ENCODE peak calls at places on chromosomes 2 and 18, in five cellular contexts. X is PC-3, R is HCT116, E is neural progenitor cell, D is GM23248. Z is an unnamed sample.

GRCh38 chr2:159459279-159459678 is 157.1 kb downstream of the BAZ2B start:
- DNase-seq in X (no peak), R (no peak), E (no peak), D (peak), Z (no peak)

GRCh38 chr2:173955004-173955403 is 10.2 kb downstream of the SP3 start:
- DNase-seq in X (no peak), R (no peak), E (no peak), D (no peak), Z (no peak)

GRCh38 chr2:158692372-158693103 is 102.6 kb upstream of the DAPL1 start:
- DNase-seq in X (no peak), R (no peak), E (no peak), D (no peak), Z (no peak)

GRCh38 chr2:88669371-88670214 is 21.9 kb upstream of the RPIA start:
- DNase-seq in X (peak), R (peak), E (peak), D (peak), Z (peak)

GRCh38 chr18:35345460-35345921 is 1.3 kb upstream of the ZNF24 start:
- DNase-seq in X (peak), R (no peak), E (peak), D (no peak), Z (peak)

GRCh38 chr18:9739516-9739915 is 31.4 kb downstream of the RAB31 start:
- DNase-seq in X (no peak), R (no peak), E (no peak), D (peak), Z (no peak)

GRCh38 chr2:158970522-158970855 is 2.0 kb downstream of the TANC1 start:
- DNase-seq in X (peak), R (no peak), E (no peak), D (no peak), Z (no peak)

GRCh38 chr18:46213295-46213694 is 109.1 kb downstream of the HAUS1 start:
- DNase-seq in X (peak), R (peak), E (no peak), D (peak), Z (no peak)

GRCh38 chr2:14543284-14543683 is 89.2 kb upstream of the LRATD1 start:
- DNase-seq in X (no peak), R (no peak), E (no peak), D (no peak), Z (no peak)

GRCh38 chr2:216298719-216299118 is 73.6 kb downstream of the MARCHF4 start:
- DNase-seq in X (peak), R (no peak), E (no peak), D (peak), Z (no peak)

GRCh38 chr2:119683717-119684443 is 4.9 kb downstream of the TMEM177 start:
- DNase-seq in X (no peak), R (no peak), E (no peak), D (no peak), Z (no peak)

GRCh38 chr2:186503827-186504606 is 18.0 kb downstream of the ZC3H15 start:
- DNase-seq in X (peak), R (no peak), E (peak), D (peak), Z (peak)

GRCh38 chr18:6557052-6557451 is 142.3 kb upstream of the L3MBTL4 start:
- DNase-seq in X (no peak), R (no peak), E (peak), D (no peak), Z (peak)

GRCh38 chr2:235562065-235562747 is 68.4 kb downstream of the AGAP1 start:
- DNase-seq in X (no peak), R (no peak), E (peak), D (no peak), Z (no peak)

DNA sequence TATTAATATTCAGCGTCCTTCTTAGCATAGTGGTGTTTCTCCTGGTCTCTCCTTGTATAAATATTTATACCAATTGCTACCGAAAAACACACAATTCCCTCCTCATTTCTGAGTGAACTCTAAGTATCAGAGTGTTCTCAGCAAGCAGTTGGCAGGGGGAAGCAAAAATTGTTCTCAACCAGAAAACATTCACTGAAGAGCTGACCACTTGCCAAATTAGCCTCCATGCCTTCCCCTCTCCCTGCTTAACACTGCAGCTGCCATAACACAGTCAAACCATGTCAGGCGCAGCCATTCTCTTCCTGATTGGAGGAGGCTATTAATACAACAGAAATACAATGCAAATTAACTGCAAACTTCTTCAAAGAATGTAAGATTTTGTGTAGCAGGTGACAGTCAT is 105.0 kb downstream of the COL6A3 start:
- DNase-seq in X (no peak), R (no peak), E (no peak), D (peak), Z (no peak)
- TF ChIP-seq EZH2phosphoT487 in X (no peak), R (no peak), E (no peak), D (no peak), Z (no peak)

GRCh38 chr2:66574701-66575624 is 140.0 kb downstream of the MEIS1 start:
- DNase-seq in X (peak), R (no peak), E (peak), D (peak), Z (peak)
- H3K4me2 ChIP-seq in X (peak), R (no peak), E (peak), D (peak), Z (peak)

DNA sequence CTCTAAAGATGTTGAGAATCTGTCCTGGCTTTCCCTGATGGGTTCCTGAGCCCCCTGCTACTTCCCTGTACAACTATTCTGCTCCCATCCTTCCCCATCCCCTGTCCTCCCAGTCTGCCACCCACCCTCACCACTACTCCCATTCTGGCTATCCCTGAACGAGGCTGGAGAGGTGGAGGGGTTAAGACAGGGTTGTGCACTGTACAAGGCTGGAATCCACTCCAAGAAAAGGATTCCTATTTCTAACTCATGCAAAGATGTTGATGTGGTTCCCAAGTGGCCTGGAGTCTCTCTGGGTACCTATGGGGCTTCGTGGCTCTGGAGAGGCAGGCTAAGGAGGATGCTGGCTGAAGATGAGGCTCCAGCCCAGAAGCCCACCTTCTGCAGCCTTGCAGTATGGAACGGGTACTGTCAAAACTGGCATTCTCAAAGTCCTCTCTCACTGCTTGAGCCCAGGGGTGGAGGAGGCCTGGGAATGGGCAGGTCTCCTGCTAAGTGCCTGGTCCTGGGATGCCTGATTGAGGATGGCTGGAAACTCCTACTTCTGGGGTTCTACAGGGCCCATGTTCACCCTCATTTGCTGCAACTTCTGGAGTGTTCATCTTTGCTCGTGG is 1.3 kb upstream of the FEV start:
- DNase-seq in X (no peak), R (no peak), E (no peak), D (no peak), Z (no peak)
- TF ChIP-seq EZH2 in X (no peak), R (no peak), E (no peak), D (no peak), Z (peak)

GRCh38 chr2:231527091-231527395 is 3.2 kb downstream of the NMUR1 start:
- DNase-seq in X (no peak), R (no peak), E (no peak), D (no peak), Z (no peak)

GRCh38 chr2:231530099-231531085 is at the start of gene NMUR1:
- DNase-seq in X (peak), R (peak), E (peak), D (peak), Z (peak)

GRCh38 chr2:231526341-231527090 is 3.7 kb downstream of the NMUR1 start:
- DNase-seq in X (no peak), R (no peak), E (peak), D (no peak), Z (no peak)

GRCh38 chr2:231527955-231528635 is 2.1 kb downstream of the NMUR1 start:
- DNase-seq in X (no peak), R (no peak), E (no peak), D (no peak), Z (no peak)

GRCh38 chr2:231528636-231529030 is 1.6 kb downstream of the NMUR1 start:
- DNase-seq in X (no peak), R (no peak), E (no peak), D (no peak), Z (no peak)
- TF ChIP-seq EZH2phosphoT487 in X (no peak), R (no peak), E (no peak), D (no peak), Z (no peak)

GRCh38 chr18:49460958-49461601 is 635 bp upstream of the DYM start:
- DNase-seq in X (no peak), R (no peak), E (no peak), D (peak), Z (no peak)

GRCh38 chr18:49461602-49461977 is 1.1 kb upstream of the DYM start:
- DNase-seq in X (no peak), R (no peak), E (no peak), D (no peak), Z (no peak)

GRCh38 chr18:49467599-49467998 is 7.2 kb upstream of the DYM start:
- DNase-seq in X (no peak), R (no peak), E (no peak), D (no peak), Z (no peak)

GRCh38 chr18:49467019-49467563 is 6.6 kb upstream of the DYM start:
- DNase-seq in X (no peak), R (no peak), E (no peak), D (no peak), Z (no peak)

GRCh38 chr18:49464718-49465598 is 4.5 kb upstream of the DYM start:
- DNase-seq in X (no peak), R (no peak), E (peak), D (peak), Z (no peak)
- H3K4me2 ChIP-seq in X (no peak), R (no peak), E (peak), D (no peak), Z (no peak)

GRCh38 chr2:104847821-104848160 is 6.1 kb upstream of the POU3F3 start:
- DNase-seq in X (no peak), R (no peak), E (no peak), D (no peak), Z (no peak)

GRCh38 chr2:104848526-104848925 is 5.4 kb upstream of the POU3F3 start:
- DNase-seq in X (no peak), R (no peak), E (no peak), D (no peak), Z (no peak)

GRCh38 chr2:104846182-104846954 is 7.5 kb upstream of the POU3F3 start:
- DNase-seq in X (no peak), R (no peak), E (no peak), D (no peak), Z (no peak)

GRCh38 chr2:104845552-104845931 is 8.4 kb upstream of the POU3F3 start:
- DNase-seq in X (no peak), R (no peak), E (peak), D (no peak), Z (no peak)

DNA sequence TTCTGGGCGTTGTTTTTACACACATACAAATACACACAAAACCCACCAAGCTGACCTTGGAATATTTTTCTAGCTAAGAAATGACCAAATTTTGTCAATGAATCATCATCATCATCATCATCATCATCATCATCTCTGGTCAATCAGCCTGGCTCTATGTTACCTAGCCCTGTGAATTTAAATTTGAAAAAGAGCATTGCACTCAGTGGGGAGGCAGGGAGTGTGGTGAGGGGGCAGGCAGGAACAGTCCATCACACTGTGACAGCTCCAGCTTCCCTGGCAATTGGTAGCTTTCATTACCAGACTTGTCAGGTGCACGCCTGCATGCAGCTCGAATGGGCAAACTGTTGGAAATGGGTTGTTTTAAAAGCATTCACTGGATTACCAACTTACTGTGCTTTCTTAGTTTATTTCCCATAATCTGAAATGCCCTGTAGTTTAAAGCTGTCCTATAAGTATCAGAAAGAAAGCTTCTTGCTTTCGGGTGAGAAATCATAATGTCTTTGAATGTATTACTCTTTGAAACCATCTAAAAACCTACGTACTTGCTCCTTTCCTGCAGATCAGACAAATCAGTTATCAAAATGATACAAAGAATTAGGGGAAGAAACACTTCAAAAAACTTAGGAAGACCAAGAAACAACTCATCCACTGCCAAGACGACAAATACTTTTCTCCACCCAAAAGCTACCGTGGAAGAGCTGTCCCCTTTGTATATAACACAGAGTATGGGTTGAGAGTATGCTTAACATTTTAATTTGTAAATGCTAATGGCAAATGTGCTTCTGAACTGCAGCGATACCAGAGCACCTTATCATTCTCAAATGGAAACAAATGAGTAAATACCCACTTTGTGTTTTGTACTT is 6.7 kb upstream of the POU3F3 start:
- DNase-seq in X (no peak), R (no peak), E (peak), D (no peak), Z (no peak)
- TF ChIP-seq EZH2 in X (no peak), R (no peak), E (no peak), D (peak), Z (peak)

DNA sequence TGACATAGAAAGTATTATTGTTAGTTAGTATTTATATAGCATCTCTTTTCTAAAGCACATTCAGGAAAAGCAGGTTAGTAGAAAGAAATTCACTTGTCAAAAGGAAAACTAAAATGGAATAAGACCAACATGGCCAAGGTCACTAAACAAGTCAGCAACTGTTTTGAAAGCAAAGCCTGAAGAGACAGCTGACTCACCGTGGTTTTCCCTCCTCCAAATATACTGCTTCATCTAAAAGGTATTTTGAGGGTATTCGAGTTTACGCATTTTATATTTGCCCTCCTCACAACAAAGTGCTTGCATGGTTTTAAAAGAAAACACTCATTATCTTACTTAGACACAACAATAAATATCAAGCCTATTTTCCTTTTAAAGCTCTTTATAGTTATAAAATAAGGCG is 24.0 kb downstream of the ZNF385B start:
- DNase-seq in X (peak), R (no peak), E (no peak), D (peak), Z (no peak)
- TF ChIP-seq EZH2phosphoT487 in X (no peak), R (no peak), E (no peak), D (no peak), Z (no peak)

DNA sequence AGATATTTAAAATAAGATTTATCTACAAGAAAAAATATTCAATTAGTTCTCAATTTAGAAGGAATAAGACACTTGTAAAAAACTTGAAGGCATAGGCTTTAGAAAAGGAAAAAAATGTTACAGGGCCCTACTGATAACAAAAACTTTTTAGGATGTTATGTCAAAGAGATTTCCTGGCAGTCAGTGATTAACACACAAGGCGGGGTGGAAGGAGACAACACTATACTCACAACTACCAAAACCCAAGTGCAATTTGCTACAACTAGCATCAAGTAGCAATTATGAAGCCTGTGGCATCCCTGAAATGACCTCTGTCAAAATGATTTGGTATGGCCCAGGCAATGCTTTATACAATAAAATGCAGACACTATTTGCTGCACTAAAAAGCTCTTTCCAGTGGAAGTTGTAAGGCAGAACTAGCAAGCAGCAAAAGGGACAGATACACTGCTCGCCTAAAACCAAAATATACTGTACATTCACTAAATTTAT is 15.3 kb downstream of the STRN start:
- DNase-seq in X (no peak), R (no peak), E (no peak), D (no peak), Z (no peak)
- H3K4me2 ChIP-seq in X (peak), R (peak), E (no peak), D (no peak), Z (no peak)

DNA sequence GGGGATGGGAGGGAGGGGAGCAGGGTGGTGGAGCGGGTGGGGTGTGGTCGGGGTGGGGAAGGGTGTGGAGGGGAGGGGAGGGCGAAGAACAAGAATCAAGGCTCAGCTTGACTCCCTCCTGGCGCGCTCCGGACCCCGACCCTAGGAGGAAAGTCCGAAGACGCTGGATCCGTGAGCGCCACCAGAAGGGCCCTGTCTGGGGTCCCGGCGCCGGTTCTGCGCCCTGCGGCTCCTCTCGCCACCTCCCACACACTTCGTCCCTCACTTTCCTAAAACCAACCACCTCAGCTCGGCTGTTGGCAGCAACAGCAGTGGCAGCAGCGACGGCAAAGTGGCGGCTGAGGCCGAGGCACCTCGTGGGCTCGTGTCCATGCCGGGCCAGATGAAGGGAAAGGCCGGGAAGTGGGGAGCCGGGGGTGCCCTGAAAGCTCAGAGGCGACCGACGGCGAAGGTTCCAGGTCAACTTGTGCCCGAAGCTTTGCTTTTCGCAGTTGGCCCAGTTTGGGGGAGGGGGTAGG is 2.1 kb downstream of the KLHL14 start:
- DNase-seq in X (no peak), R (no peak), E (peak), D (no peak), Z (peak)
- TF ChIP-seq EZH2 in X (no peak), R (no peak), E (peak), D (no peak), Z (peak)

Z was measured in hepatocyte.